ENCODE peak calls at places on chromosome 10, in eight cellular contexts. V, B, A, Q, U, L, K and F are unnamed samples.

GRCh38 chr10:75647675-75648074 is 216.3 kb downstream of the LRMDA start:
- DNase-seq in K (no peak), A (no peak), B (no peak), Q (no peak), V (no peak), U (no peak), L (no peak), F (no peak)

GRCh38 chr10:92740762-92741161 is 51.0 kb downstream of the HHEX start:
- DNase-seq in Q (no peak), L (no peak), U (peak; percentile 70), A (no peak), B (no peak), V (no peak), K (peak; percentile 47), F (peak; percentile 48)

GRCh38 chr10:24449334-24449740 is 240.4 kb downstream of the KIAA1217 start:
- DNase-seq in V (no peak), B (no peak), A (no peak), Q (no peak), L (no peak), U (peak; percentile 64), K (peak; percentile 58), F (peak; percentile 80)

GRCh38 chr10:117132751-117133231 is 5.3 kb downstream of the VAX1 start:
- DNase-seq in A (peak; percentile 27), V (no peak), Q (no peak), U (no peak), K (no peak), L (no peak), B (no peak), F (no peak)

GRCh38 chr10:107809889-107810288 is 645.4 kb upstream of the SORCS1 start:
- DNase-seq in A (no peak), B (no peak), Q (peak; percentile 58), L (no peak), V (no peak), K (no peak), U (no peak), F (no peak)

GRCh38 chr10:11673346-11674330 is 62.2 kb upstream of the USP6NL start:
- DNase-seq in L (peak; percentile 45), K (peak; percentile 33), B (no peak), V (no peak), U (no peak), Q (no peak), A (no peak), F (peak; percentile 10)

GRCh38 chr10:99329238-99329890 is at the start of gene CNNM1:
- DNase-seq in Q (peak; percentile 45), K (peak; percentile 75), U (no peak), B (no peak), V (peak; percentile 54), A (peak; percentile 69), L (peak; percentile 62), F (no peak)

GRCh38 chr10:59079386-59080226 is 96.8 kb upstream of the PHYHIPL start:
- DNase-seq in K (peak; percentile 65), B (no peak), V (no peak), A (no peak), U (peak; percentile 75), Q (peak; percentile 52), L (no peak), F (peak; percentile 64)

GRCh38 chr10:36636285-36636839 is 489.0 kb upstream of the ANKRD30A start:
- DNase-seq in L (no peak), Q (peak; percentile 62), V (no peak), A (no peak), B (no peak), U (no peak), K (no peak), F (no peak)

GRCh38 chr10:86936661-86937501 is 20.5 kb downstream of the MMRN2 start:
- DNase-seq in K (peak; percentile 71), L (peak; percentile 50), B (no peak), A (no peak), Q (no peak), U (peak; percentile 68), V (no peak), F (peak; percentile 63)

GRCh38 chr10:87675396-87676376 is 16.0 kb downstream of the PAPSS2 start:
- DNase-seq in U (peak; percentile 95), B (no peak), Q (peak; percentile 82), A (no peak), V (no peak), L (no peak), K (peak; percentile 47), F (peak; percentile 85)

GRCh38 chr10:114635797-114636550 is 22.1 kb downstream of the ABLIM1 start:
- DNase-seq in L (no peak), B (no peak), U (no peak), K (no peak), Q (no peak), A (no peak), V (no peak), F (no peak)

GRCh38 chr10:114631678-114632417 is 26.2 kb downstream of the ABLIM1 start:
- DNase-seq in A (peak; percentile 77), L (peak; percentile 43), Q (no peak), V (peak; percentile 56), K (peak; percentile 69), B (peak; percentile 37), U (no peak), F (no peak)

GRCh38 chr10:114635101-114635500 is 23.0 kb downstream of the ABLIM1 start:
- DNase-seq in B (no peak), K (no peak), Q (peak; percentile 40), A (peak; percentile 24), L (no peak), V (no peak), U (no peak), F (no peak)

GRCh38 chr10:114632869-114633715 is 25.0 kb downstream of the ABLIM1 start:
- DNase-seq in L (peak; percentile 23), K (peak; percentile 92), V (no peak), A (peak; percentile 80), Q (peak; percentile 81), B (peak; percentile 59), U (peak; percentile 94), F (peak; percentile 78)

GRCh38 chr10:114634607-114634974 is 23.5 kb downstream of the ABLIM1 start:
- DNase-seq in V (no peak), L (peak; percentile 69), A (peak; percentile 86), K (peak; percentile 97), Q (peak; percentile 81), U (peak; percentile 93), B (peak; percentile 90), F (peak; percentile 89)
- H3K4me3 ChIP-seq in V (no peak overlapping the region), L (no peak overlapping the region), A (no peak overlapping the region), K (peak overlapping the region; percentile 8), Q (peak overlapping the region; percentile 1), U (no peak overlapping the region), B (no peak overlapping the region), F (no peak overlapping the region)

GRCh38 chr10:32055478-32056135 is 618 bp downstream of the KIF5B start:
- DNase-seq in U (peak; percentile 41), K (peak; percentile 74), L (peak; percentile 65), Q (peak; percentile 30), B (peak; percentile 47), V (peak; percentile 79), A (peak; percentile 88), F (peak; percentile 71)
- H3K4me3 ChIP-seq in U (peak overlapping the region; percentile 93), K (peak overlapping the region; percentile 93), L (peak overlapping the region; percentile 70), Q (peak overlapping the region; percentile 94), B (peak overlapping the region; percentile 81), V (peak overlapping the region; percentile 78), A (peak overlapping the region; percentile 91), F (peak overlapping the region; percentile 95)

DNA sequence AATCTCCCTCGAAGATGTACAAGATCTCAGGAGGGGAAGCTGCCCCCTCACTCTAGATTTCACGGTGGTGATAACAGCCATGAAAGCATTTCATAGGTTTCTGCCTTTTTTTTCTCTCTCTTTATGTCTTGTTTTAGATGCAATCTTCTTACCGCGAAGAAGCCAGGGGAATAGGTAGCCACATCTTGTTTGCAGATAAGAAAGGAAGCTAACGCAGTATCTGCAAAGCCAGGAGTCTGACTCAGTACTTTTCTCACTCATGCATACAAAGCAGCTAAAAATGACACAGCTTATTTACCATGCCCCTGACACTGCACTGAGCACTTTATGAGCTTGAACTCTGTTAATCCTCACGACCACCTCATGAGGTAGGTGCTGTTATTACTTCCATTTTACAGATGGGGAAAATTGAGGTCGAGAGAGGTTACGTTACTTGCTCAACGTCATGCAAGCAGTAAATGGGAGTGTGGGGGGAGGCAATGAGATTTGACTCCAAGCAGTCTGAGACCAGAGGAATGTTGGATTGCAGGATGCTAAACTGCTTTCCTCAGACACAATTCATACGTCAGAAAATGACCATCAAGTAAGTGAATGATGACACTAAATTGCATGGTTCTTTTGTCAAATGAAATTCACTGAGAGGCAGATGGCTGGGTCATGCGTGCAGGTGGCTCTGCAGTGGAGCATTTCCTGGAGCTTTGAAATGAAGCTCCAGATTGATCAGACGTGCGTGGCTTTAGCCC is 3.2 kb downstream of the MAP3K8 start:
- DNase-seq in U (peak; percentile 75), B (no peak), Q (peak; percentile 61), V (no peak), K (peak; percentile 79), L (no peak), A (no peak), F (peak; percentile 73)
- H3K4me3 ChIP-seq in U (no peak overlapping the region), B (peak overlapping the region; percentile 87), Q (peak overlapping the region; percentile 98), V (peak overlapping the region; percentile 93), K (peak overlapping the region; percentile 84), L (no peak overlapping the region), A (no peak overlapping the region), F (peak overlapping the region; percentile 95)

GRCh38 chr10:132642732-132643008 is 105.1 kb downstream of the INPP5A start:
- DNase-seq in U (no peak), B (no peak), A (no peak), K (no peak), L (peak; percentile 13), Q (no peak), V (peak; percentile 23), F (no peak)
- H3K4me3 ChIP-seq in U (no peak overlapping the region), B (no peak overlapping the region), A (no peak overlapping the region), K (no peak overlapping the region), L (no peak overlapping the region), Q (no peak overlapping the region), V (no peak overlapping the region), F (no peak overlapping the region)

DNA sequence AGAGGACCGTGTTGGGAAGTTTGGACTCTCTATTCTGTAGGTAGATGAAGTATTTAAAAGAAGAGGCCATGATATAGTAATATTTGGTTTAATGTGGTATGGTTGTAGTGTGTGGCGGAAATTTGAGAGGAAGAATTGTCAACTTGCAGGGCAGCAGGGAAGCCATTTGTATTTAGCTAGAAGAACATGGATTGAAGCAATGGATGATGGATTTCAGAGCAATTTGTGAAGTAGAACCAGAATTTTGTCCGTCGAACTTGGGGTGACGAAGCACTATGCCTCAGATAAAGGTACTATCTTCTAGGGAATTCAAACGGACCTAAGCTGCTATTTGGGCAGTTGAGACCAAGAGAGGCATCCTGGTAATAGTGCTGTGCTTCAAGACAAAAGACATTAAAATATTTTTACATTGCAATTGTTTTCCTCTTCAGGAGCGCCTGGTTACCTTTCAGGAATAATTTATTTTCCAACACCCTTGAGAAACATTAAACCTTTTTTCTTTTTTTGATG is 615 bp upstream of the WBP1L start:
- DNase-seq in B (no peak), Q (no peak), K (no peak), L (no peak), V (no peak), A (no peak), U (no peak), F (no peak)
- H3K4me3 ChIP-seq in B (peak overlapping the region; percentile 16), Q (peak overlapping the region; percentile 51), K (peak overlapping the region; percentile 46), L (no peak overlapping the region), V (peak overlapping the region; percentile 96), A (peak overlapping the region; percentile 18), U (no peak overlapping the region), F (no peak overlapping the region)